ENCODE peak calls at places on chromosomes 1 and 21, in nine cellular contexts. L, I, C, M, D, U, J, W and Y are unnamed samples.

GRCh38 chr21:45945868-45946210 is 35.7 kb upstream of the COL6A1 start:
- DNase-seq in U (no peak), W (no peak), I (no peak), J (no peak), D (no peak), M (no peak), C (no peak), L (no peak), Y (no peak)

GRCh38 chr1:209748620-209749019 is 7.2 kb upstream of the TRAF3IP3 start:
- DNase-seq in I (no peak), W (no peak), U (no peak), D (no peak), L (no peak), C (peak), M (no peak), J (no peak), Y (no peak)

GRCh38 chr21:35239811-35240219 is 190.7 kb upstream of the RUNX1 start:
- DNase-seq in M (no peak), U (no peak), L (no peak), D (no peak), W (no peak), C (peak), J (no peak), I (no peak), Y (no peak)

GRCh38 chr1:223708001-223708359 is 4.4 kb upstream of the CAPN2 start:
- DNase-seq in I (no peak), D (no peak), U (no peak), L (no peak), M (no peak), C (no peak), J (no peak), W (peak), Y (peak)

GRCh38 chr1:121522061-121522759 is 337.4 kb downstream of the SRGAP2C start:
- DNase-seq in C (no peak), W (no peak), U (no peak), I (no peak), D (no peak), J (no peak), M (peak), L (no peak), Y (peak)

GRCh38 chr1:163069142-163069541 is at the start of gene RGS4:
- DNase-seq in I (peak), D (peak), W (peak), M (peak), C (peak), U (peak), L (peak), J (no peak), Y (peak)

GRCh38 chr1:4153571-4153970 is 253.5 kb upstream of the C1orf174 start:
- DNase-seq in U (no peak), J (no peak), C (no peak), L (no peak), W (no peak), M (no peak), I (no peak), D (no peak), Y (no peak)

GRCh38 chr1:20633190-20634064 is at the start of gene PINK1:
- DNase-seq in W (peak), I (peak), M (peak), J (peak), L (peak), C (peak), U (peak), D (peak), Y (peak)

GRCh38 chr1:89780721-89781120 is 40.1 kb upstream of the LRRC8D start:
- DNase-seq in J (peak), M (no peak), U (no peak), I (peak), C (peak), D (no peak), L (no peak), W (peak), Y (no peak)

GRCh38 chr1:54845772-54846171 is 41.2 kb downstream of the DHCR24 start:
- DNase-seq in W (no peak), C (no peak), M (no peak), D (no peak), L (no peak), I (no peak), J (no peak), U (no peak), Y (peak)

GRCh38 chr1:66525086-66525485 is 8.9 kb upstream of the SGIP1 start:
- DNase-seq in M (no peak), C (no peak), W (no peak), I (no peak), J (no peak), D (no peak), U (no peak), L (no peak), Y (no peak)

GRCh38 chr21:42009831-42010506 is at the start of gene ZBTB21:
- DNase-seq in J (peak), M (peak), L (peak), W (peak), C (peak), U (peak), I (peak), D (peak), Y (peak)
- TF ChIP-seq POLR2A in J (peak), M (peak), L (no peak), W (peak), C (peak), U (peak), I (peak), D (peak), Y (no peak)

GRCh38 chr1:39194398-39195051 is 10.0 kb upstream of the MACF1 start:
- DNase-seq in I (no peak), J (no peak), C (no peak), L (no peak), D (no peak), W (no peak), U (no peak), M (no peak), Y (no peak)

GRCh38 chr1:39196244-39197215 is 8.0 kb upstream of the MACF1 start:
- DNase-seq in M (no peak), W (no peak), L (no peak), C (peak), U (no peak), D (no peak), J (no peak), I (peak), Y (no peak)

GRCh38 chr1:39199593-39199992 is 4.9 kb upstream of the MACF1 start:
- DNase-seq in D (no peak), U (no peak), J (no peak), C (no peak), I (no peak), L (no peak), W (no peak), M (no peak), Y (no peak)

GRCh38 chr1:39190096-39190495 is 14.4 kb upstream of the MACF1 start:
- DNase-seq in J (no peak), C (no peak), D (no peak), M (no peak), U (no peak), I (no peak), W (no peak), L (no peak), Y (no peak)

GRCh38 chr1:39195166-39196111 is 9.1 kb upstream of the MACF1 start:
- DNase-seq in M (no peak), J (no peak), I (no peak), U (no peak), D (no peak), L (no peak), W (no peak), C (no peak), Y (no peak)
- H3K4me3 ChIP-seq in M (no peak), J (no peak), I (no peak), U (no peak), D (no peak), L (no peak), W (no peak), C (no peak), Y (no peak)

DNA sequence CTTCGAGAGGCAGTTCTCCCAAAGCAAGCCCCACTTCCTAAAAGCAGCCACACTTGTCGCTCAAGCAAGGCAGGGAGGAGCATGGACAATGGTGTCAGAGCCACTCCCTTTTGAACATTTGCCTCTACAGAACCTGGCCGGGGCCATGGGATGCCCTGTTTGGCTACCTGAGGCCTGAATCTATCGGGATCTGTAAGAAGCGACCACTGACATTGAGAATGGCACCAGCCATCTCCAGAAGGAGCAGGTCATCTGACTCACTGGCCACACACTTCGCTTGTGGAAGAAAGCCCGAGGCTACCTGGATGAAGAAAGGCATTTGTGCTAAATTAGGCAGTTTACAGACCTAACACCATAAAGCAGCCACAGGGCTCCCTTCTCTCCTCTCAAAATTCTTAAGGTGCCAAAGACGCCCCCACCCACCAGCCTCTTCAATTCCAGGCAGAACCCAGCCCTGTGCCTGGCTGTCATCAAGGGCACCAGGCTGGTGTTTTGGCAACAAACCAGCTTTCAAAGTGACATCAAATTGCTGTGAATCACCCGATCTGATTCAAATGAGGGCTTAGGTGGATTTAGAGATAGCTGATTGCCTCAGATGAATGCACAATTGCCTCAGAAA is 104.8 kb downstream of the ETS2 start:
- DNase-seq in I (no peak), W (peak), M (no peak), D (no peak), C (no peak), J (no peak), U (no peak), L (no peak), Y (no peak)
- TF ChIP-seq POLR2A in I (no peak), W (no peak), M (no peak), D (no peak), C (no peak), J (no peak), U (no peak), L (no peak), Y (no peak)

DNA sequence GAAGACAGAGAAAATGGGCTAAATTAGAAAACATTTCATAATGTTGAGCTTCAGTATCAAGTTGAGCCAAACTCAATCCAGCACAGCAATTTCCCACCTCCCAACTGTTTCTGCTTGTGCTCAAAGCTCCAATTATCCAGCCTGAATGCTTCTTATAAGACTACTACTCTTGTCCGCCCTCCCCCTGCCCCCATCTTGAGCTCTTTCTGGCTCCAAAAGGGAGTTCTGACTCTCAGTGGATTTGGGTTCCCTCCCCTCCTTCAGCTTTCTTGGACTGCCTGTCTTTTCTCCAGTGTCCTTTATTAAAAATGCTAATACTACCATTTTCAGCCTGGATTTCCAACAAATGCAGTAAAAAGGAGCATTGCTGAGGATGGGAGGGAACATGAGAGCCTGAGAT is 174.8 kb downstream of the ASTN1 start:
- DNase-seq in U (no peak), C (no peak), M (peak), J (no peak), I (no peak), L (no peak), D (no peak), W (no peak), Y (no peak)
- H3K4me3 ChIP-seq in U (no peak), C (no peak), M (no peak), J (no peak), I (no peak), L (no peak), D (no peak), W (no peak), Y (no peak)

GRCh38 chr1:198480876-198481275 is 59.6 kb downstream of the ATP6V1G3 start:
- DNase-seq in U (no peak), C (no peak), J (no peak), I (no peak), M (no peak), L (no peak), W (no peak), D (no peak), Y (no peak)
- TF ChIP-seq POLR2A in U (no peak), C (no peak), J (no peak), I (no peak), M (no peak), L (no peak), W (no peak), D (no peak), Y (no peak)

GRCh38 chr1:221888218-221888617 is 146.3 kb upstream of the DUSP10 start:
- DNase-seq in L (no peak), U (no peak), I (no peak), C (no peak), D (no peak), W (no peak), J (no peak), M (no peak), Y (no peak)
- H3K4me3 ChIP-seq in L (no peak), U (no peak), I (no peak), C (no peak), D (no peak), W (no peak), J (no peak), M (no peak), Y (no peak)

GRCh38 chr1:227548448-227548847 is 14.9 kb upstream of the ZNF678 start:
- DNase-seq in I (no peak), W (no peak), C (no peak), J (no peak), D (no peak), L (no peak), M (no peak), U (no peak), Y (no peak)
- TF ChIP-seq POLR2A in I (no peak), W (no peak), C (no peak), J (no peak), D (no peak), L (no peak), M (no peak), U (no peak), Y (no peak)